ENCODE peak calls at places on chromosomes 13 and 19, in nine cellular contexts. One of them, this sample, is unnamed.

GRCh38 chr19:17969096-17969792 is 2.3 kb downstream of the KCNN1 start:
- DNase-seq in iris pigment epithelial cell: no peak
- DNase-seq in nucleus accumbens: no peak
- DNase-seq in bronchial epithelial cell: no peak
- DNase-seq in CD4-positive, alpha-beta T cell: no peak
- DNase-seq in H54: no peak
- DNase-seq in choroid plexus epithelial cell: no peak
- DNase-seq in activated CD8-positive, alpha-beta memory T cell treated with anti-CD3 and anti-CD28 coated beads for 4 hours: no peak
- DNase-seq in naive B cell: no peak
- DNase-seq in this sample: no peak

GRCh38 chr13:28035146-28035782 is 46.8 kb upstream of the URAD start:
- DNase-seq in iris pigment epithelial cell: no peak
- DNase-seq in nucleus accumbens: no peak
- DNase-seq in bronchial epithelial cell: peak
- DNase-seq in CD4-positive, alpha-beta T cell: no peak
- DNase-seq in H54: no peak
- DNase-seq in choroid plexus epithelial cell: no peak
- DNase-seq in activated CD8-positive, alpha-beta memory T cell treated with anti-CD3 and anti-CD28 coated beads for 4 hours: no peak
- DNase-seq in naive B cell: no peak
- DNase-seq in this sample: no peak

GRCh38 chr19:39937094-39937493 is 2.7 kb upstream of the FCGBP start:
- DNase-seq in iris pigment epithelial cell: no peak
- DNase-seq in nucleus accumbens: no peak
- DNase-seq in bronchial epithelial cell: no peak
- DNase-seq in CD4-positive, alpha-beta T cell: peak
- DNase-seq in H54: no peak
- DNase-seq in choroid plexus epithelial cell: no peak
- DNase-seq in activated CD8-positive, alpha-beta memory T cell treated with anti-CD3 and anti-CD28 coated beads for 4 hours: peak
- DNase-seq in naive B cell: peak
- DNase-seq in this sample: no peak

GRCh38 chr13:48009298-48009697 is 8.2 kb upstream of the SUCLA2 start:
- DNase-seq in iris pigment epithelial cell: peak
- DNase-seq in nucleus accumbens: no peak
- DNase-seq in bronchial epithelial cell: peak
- DNase-seq in CD4-positive, alpha-beta T cell: no peak
- DNase-seq in H54: peak
- DNase-seq in choroid plexus epithelial cell: peak
- DNase-seq in activated CD8-positive, alpha-beta memory T cell treated with anti-CD3 and anti-CD28 coated beads for 4 hours: no peak
- DNase-seq in naive B cell: no peak
- DNase-seq in this sample: no peak

GRCh38 chr19:18397242-18398202 is at the start of gene LRRC25:
- DNase-seq in iris pigment epithelial cell: no peak
- DNase-seq in nucleus accumbens: no peak
- DNase-seq in bronchial epithelial cell: no peak
- DNase-seq in CD4-positive, alpha-beta T cell: no peak
- DNase-seq in H54: no peak
- DNase-seq in choroid plexus epithelial cell: no peak
- DNase-seq in activated CD8-positive, alpha-beta memory T cell treated with anti-CD3 and anti-CD28 coated beads for 4 hours: no peak
- DNase-seq in naive B cell: peak
- DNase-seq in this sample: no peak

GRCh38 chr13:114135731-114136171 is 3.3 kb upstream of the RASA3 start:
- DNase-seq in iris pigment epithelial cell: no peak
- DNase-seq in nucleus accumbens: no peak
- DNase-seq in bronchial epithelial cell: no peak
- DNase-seq in CD4-positive, alpha-beta T cell: no peak
- DNase-seq in H54: no peak
- DNase-seq in choroid plexus epithelial cell: no peak
- DNase-seq in activated CD8-positive, alpha-beta memory T cell treated with anti-CD3 and anti-CD28 coated beads for 4 hours: no peak
- DNase-seq in naive B cell: no peak
- DNase-seq in this sample: no peak

GRCh38 chr19:19077103-19077502 is 13.3 kb downstream of the SLC25A42 start:
- DNase-seq in iris pigment epithelial cell: no peak
- DNase-seq in nucleus accumbens: no peak
- DNase-seq in bronchial epithelial cell: no peak
- DNase-seq in CD4-positive, alpha-beta T cell: no peak
- DNase-seq in H54: no peak
- DNase-seq in choroid plexus epithelial cell: no peak
- DNase-seq in activated CD8-positive, alpha-beta memory T cell treated with anti-CD3 and anti-CD28 coated beads for 4 hours: no peak
- DNase-seq in naive B cell: no peak
- DNase-seq in this sample: no peak

GRCh38 chr19:33409035-33409434 is 35.5 kb downstream of the CEBPG start:
- DNase-seq in iris pigment epithelial cell: no peak
- DNase-seq in nucleus accumbens: no peak
- DNase-seq in bronchial epithelial cell: no peak
- DNase-seq in CD4-positive, alpha-beta T cell: no peak
- DNase-seq in H54: no peak
- DNase-seq in choroid plexus epithelial cell: no peak
- DNase-seq in activated CD8-positive, alpha-beta memory T cell treated with anti-CD3 and anti-CD28 coated beads for 4 hours: no peak
- DNase-seq in naive B cell: no peak
- DNase-seq in this sample: no peak

GRCh38 chr19:18469245-18470107 is 31.5 kb upstream of the ISYNA1 start:
- DNase-seq in iris pigment epithelial cell: peak
- DNase-seq in nucleus accumbens: peak
- DNase-seq in bronchial epithelial cell: no peak
- DNase-seq in CD4-positive, alpha-beta T cell: peak
- DNase-seq in H54: peak
- DNase-seq in choroid plexus epithelial cell: peak
- DNase-seq in activated CD8-positive, alpha-beta memory T cell treated with anti-CD3 and anti-CD28 coated beads for 4 hours: no peak
- DNase-seq in naive B cell: peak
- DNase-seq in this sample: no peak

GRCh38 chr13:27339299-27339698 is 68.7 kb downstream of the RASL11A start:
- DNase-seq in iris pigment epithelial cell: peak
- DNase-seq in nucleus accumbens: no peak
- DNase-seq in bronchial epithelial cell: peak
- DNase-seq in CD4-positive, alpha-beta T cell: peak
- DNase-seq in H54: no peak
- DNase-seq in choroid plexus epithelial cell: peak
- DNase-seq in activated CD8-positive, alpha-beta memory T cell treated with anti-CD3 and anti-CD28 coated beads for 4 hours: peak
- DNase-seq in naive B cell: peak
- DNase-seq in this sample: peak

GRCh38 chr13:35953537-35954206 is 177.5 kb downstream of the DCLK1 start:
- DNase-seq in iris pigment epithelial cell: peak
- DNase-seq in nucleus accumbens: peak
- DNase-seq in bronchial epithelial cell: peak
- DNase-seq in CD4-positive, alpha-beta T cell: no peak
- DNase-seq in H54: peak
- DNase-seq in choroid plexus epithelial cell: peak
- DNase-seq in activated CD8-positive, alpha-beta memory T cell treated with anti-CD3 and anti-CD28 coated beads for 4 hours: no peak
- DNase-seq in naive B cell: no peak
- DNase-seq in this sample: peak

GRCh38 chr13:91078093-91078679 is 269.3 kb upstream of the MIR17HG start:
- DNase-seq in iris pigment epithelial cell: peak
- DNase-seq in nucleus accumbens: no peak
- DNase-seq in bronchial epithelial cell: peak
- DNase-seq in CD4-positive, alpha-beta T cell: no peak
- DNase-seq in H54: no peak
- DNase-seq in choroid plexus epithelial cell: peak
- DNase-seq in activated CD8-positive, alpha-beta memory T cell treated with anti-CD3 and anti-CD28 coated beads for 4 hours: no peak
- DNase-seq in naive B cell: no peak
- DNase-seq in this sample: peak